ENCODE peak calls at places on chromosome 5, in nine cellular contexts. H, C, F, A, B, Q, G, O and X are unnamed samples.

GRCh38 chr5:98529321-98529720 is 244.1 kb upstream of the RGMB start:
- DNase-seq in H (no peak), C (no peak), F (no peak), A (no peak), B (no peak), Q (no peak), G (no peak), O (no peak), X (no peak)

GRCh38 chr5:5421149-5421960 is 1.1 kb upstream of the ICE1 start:
- DNase-seq in H (peak), C (peak), F (no peak), A (no peak), B (no peak), Q (peak), G (no peak), O (no peak), X (no peak)

GRCh38 chr5:41747291-41747690 is 122.9 kb downstream of the OXCT1 start:
- DNase-seq in H (no peak), C (no peak), F (no peak), A (no peak), B (no peak), Q (no peak), G (no peak), O (no peak), X (no peak)

GRCh38 chr5:36575367-36575781 is 31.0 kb upstream of the SLC1A3 start:
- DNase-seq in H (no peak), C (no peak), F (no peak), A (no peak), B (no peak), Q (no peak), G (no peak), O (no peak), X (no peak)

GRCh38 chr5:10600629-10601245 is 36.9 kb downstream of the ANKRD33B start:
- DNase-seq in H (no peak), C (no peak), F (no peak), A (no peak), B (no peak), Q (no peak), G (no peak), O (no peak), X (no peak)

GRCh38 chr5:126867237-126867636 is 90.3 kb downstream of the LMNB1 start:
- DNase-seq in H (no peak), C (no peak), F (no peak), A (no peak), B (no peak), Q (no peak), G (no peak), O (no peak), X (no peak)

GRCh38 chr5:72841756-72842535 is 25.5 kb downstream of the TNPO1 start:
- DNase-seq in H (no peak), C (no peak), F (no peak), A (no peak), B (no peak), Q (no peak), G (no peak), O (no peak), X (no peak)

GRCh38 chr5:13591621-13592020 is 352.9 kb downstream of the DNAH5 start:
- DNase-seq in H (no peak), C (no peak), F (no peak), A (no peak), B (no peak), Q (no peak), G (peak), O (no peak), X (no peak)

GRCh38 chr5:76144892-76145291 is 61.7 kb downstream of the SV2C start:
- DNase-seq in H (no peak), C (no peak), F (no peak), A (no peak), B (no peak), Q (no peak), G (no peak), O (no peak), X (no peak)

GRCh38 chr5:158265931-158266710 is 407.2 kb upstream of the CLINT1 start:
- DNase-seq in H (no peak), C (no peak), F (no peak), A (no peak), B (no peak), Q (no peak), G (no peak), O (no peak), X (no peak)

GRCh38 chr5:96337048-96337781 is 95.8 kb downstream of the PCSK1 start:
- DNase-seq in H (no peak), C (no peak), F (no peak), A (no peak), B (no peak), Q (no peak), G (no peak), O (no peak), X (no peak)

GRCh38 chr5:93302711-93303110 is 278.3 kb downstream of the NR2F1-AS1 start:
- DNase-seq in H (no peak), C (no peak), F (no peak), A (no peak), B (no peak), Q (no peak), G (no peak), O (no peak), X (no peak)

GRCh38 chr5:156036640-156037039 is 290.3 kb upstream of the SGCD start:
- DNase-seq in H (no peak), C (no peak), F (no peak), A (no peak), B (peak), Q (no peak), G (peak), O (no peak), X (no peak)

GRCh38 chr5:43396762-43397304 is 15.4 kb downstream of the CCL28 start:
- DNase-seq in H (peak), C (peak), F (peak), A (peak), B (no peak), Q (peak), G (peak), O (no peak), X (no peak)

GRCh38 chr5:135324160-135324559 is 74.9 kb downstream of the MACROH2A1 start:
- DNase-seq in H (no peak), C (no peak), F (no peak), A (no peak), B (no peak), Q (no peak), G (no peak), O (no peak), X (no peak)